ENCODE peak calls at places on chromosomes 12 and 14, in seven cellular contexts. P is GM12891, E is GM12878, K is HepG2, R is SK-N-SH, L is H1, A is K562. H is an unnamed sample.

GRCh38 chr14:92389598-92390126 is 66.7 kb downstream of the SLC24A4 start:
- DNase-seq in R (no peak), K (no peak), P (no peak), A (no peak), L (no peak), E (no peak), H (no peak)

GRCh38 chr14:22908601-22909000 is 10.3 kb downstream of the RBM23 start:
- DNase-seq in E (no peak), K (no peak), R (no peak), A (no peak), L (no peak), P (no peak), H (no peak)

GRCh38 chr14:69358233-69358963 is 39.7 kb downstream of the ERH start:
- DNase-seq in L (no peak), P (no peak), E (no peak), R (no peak), A (no peak), K (no peak), H (no peak)

GRCh38 chr12:67414011-67414715 is 145.0 kb downstream of the CAND1 start:
- DNase-seq in L (no peak), P (no peak), R (peak; percentile 22), K (no peak), E (no peak), A (no peak), H (no peak)

GRCh38 chr12:113853491-113853890 is 112.6 kb downstream of the RBM19 start:
- DNase-seq in K (no peak), L (no peak), A (no peak), R (no peak), E (no peak), P (no peak), H (no peak)

GRCh38 chr12:26037615-26038180 is 79.2 kb downstream of the RASSF8 start:
- DNase-seq in A (no peak), K (no peak), P (no peak), E (no peak), R (no peak), L (no peak), H (no peak)

GRCh38 chr14:54981698-54982097 is 45.2 kb downstream of the WDHD1 start:
- DNase-seq in P (no peak), E (no peak), L (no peak), R (peak; percentile 9), K (no peak), A (no peak), H (no peak)

GRCh38 chr12:67798763-67799162 is 150.2 kb downstream of the DYRK2 start:
- DNase-seq in K (no peak), L (no peak), E (no peak), P (no peak), A (no peak), R (no peak), H (no peak)

GRCh38 chr12:52367876-52368275 is 595 bp upstream of the KRT85 start:
- DNase-seq in P (no peak), L (no peak), A (no peak), E (no peak), K (no peak), R (no peak), H (no peak)

GRCh38 chr14:56515739-56516138 is 63.9 kb upstream of the TMEM260 start:
- DNase-seq in P (no peak), A (no peak), K (no peak), R (no peak), L (no peak), E (no peak), H (no peak)

GRCh38 chr14:50082308-50082742 is 34.0 kb downstream of the VCPKMT start:
- DNase-seq in K (no peak), E (no peak), R (no peak), A (no peak), L (no peak), P (no peak), H (no peak)

GRCh38 chr14:102530828-102531478 is 21.4 kb upstream of the ANKRD9 start:
- DNase-seq in K (no peak), E (no peak), A (peak; percentile 51), L (no peak), P (no peak), R (no peak), H (peak; percentile 11)

GRCh38 chr12:8038659-8039114 is 6.2 kb downstream of the FOXJ2 start:
- DNase-seq in E (no peak), L (no peak), K (no peak), P (no peak), A (peak; percentile 64), R (peak; percentile 72), H (no peak)

GRCh38 chr12:51915003-51915625 is 7.8 kb downstream of the ACVRL1 start:
- DNase-seq in R (peak; percentile 16), P (no peak), E (no peak), L (no peak), A (peak; percentile 46), K (no peak), H (no peak)

GRCh38 chr12:68158427-68158826 is 1.1 kb downstream of the IFNG start:
- DNase-seq in K (no peak), L (no peak), P (no peak), A (peak; percentile 28), E (no peak), R (no peak), H (no peak)

GRCh38 chr12:26238341-26239126 is 43.2 kb downstream of the SSPN start:
- DNase-seq in K (no peak), R (no peak), P (no peak), A (no peak), E (no peak), L (no peak), H (no peak)

GRCh38 chr12:57617942-57618341 is 6.7 kb downstream of the ARHGEF25 start:
- DNase-seq in E (no peak), P (no peak), L (no peak), A (no peak), R (no peak), K (no peak), H (no peak)

GRCh38 chr12:76586764-76587395 is 27.3 kb upstream of the OSBPL8 start:
- DNase-seq in A (peak; percentile 17), R (peak; percentile 16), P (no peak), E (no peak), L (no peak), K (peak; percentile 28), H (no peak)

GRCh38 chr12:132065203-132065602 is 78.9 kb downstream of the DDX51 start:
- DNase-seq in P (no peak), A (no peak), K (no peak), R (no peak), E (no peak), L (no peak), H (no peak)
- TF ChIP-seq TAF1 in P (no peak), A (no peak), K (no peak), R (no peak), E (no peak), L (no peak), H (no peak)

DNA sequence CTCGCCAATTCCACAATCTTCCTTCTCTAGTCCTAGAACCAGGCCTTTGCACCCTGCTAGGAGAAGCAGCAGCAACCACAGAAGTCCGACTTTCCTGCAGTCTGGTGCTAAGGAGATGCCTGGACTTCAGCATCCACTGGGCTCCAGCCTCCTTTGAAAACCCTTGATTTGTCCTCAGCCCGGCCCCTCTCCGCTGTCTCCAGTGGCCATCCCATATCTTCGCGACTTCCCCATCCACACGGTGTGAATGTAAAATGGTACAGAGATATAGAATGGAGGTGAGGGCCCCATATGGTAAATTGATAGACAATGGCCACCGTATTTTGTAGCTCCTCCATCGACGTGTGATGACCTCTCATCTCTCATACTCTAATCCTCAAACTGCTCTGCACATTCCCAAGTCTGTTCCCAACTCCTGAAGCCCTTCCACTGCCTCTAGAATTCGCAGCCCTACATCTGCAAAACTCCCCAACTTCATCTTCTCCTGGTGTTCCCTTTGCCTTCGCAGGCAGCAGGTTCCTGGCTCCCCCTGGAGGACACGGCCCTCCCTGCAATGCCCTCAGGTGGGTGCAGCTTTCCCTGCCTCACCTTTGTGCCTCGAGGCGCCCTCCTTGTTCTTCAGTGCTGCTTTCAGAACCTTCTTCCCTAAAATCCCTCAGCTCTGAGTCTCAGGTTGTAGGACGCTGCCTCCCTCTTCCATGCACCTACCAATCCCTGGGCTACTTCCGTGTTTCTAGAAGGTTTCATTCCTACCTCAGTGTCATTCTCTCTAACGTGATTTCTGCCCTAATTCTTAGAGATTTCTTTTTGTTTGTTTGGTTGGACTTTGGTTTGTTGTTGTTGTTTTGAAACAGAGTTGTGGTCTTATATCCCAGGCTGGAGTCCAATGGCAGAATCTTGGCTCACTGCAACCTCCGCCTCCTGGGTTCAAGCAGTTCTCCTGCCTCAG is 36.7 kb downstream of the TMBIM6 start:
- DNase-seq in A (peak; percentile 78), L (peak; percentile 72), E (no peak), R (no peak), P (no peak), K (peak; percentile 39), H (no peak)
- TF ChIP-seq TAF1 in A (no peak), L (no peak), E (no peak), R (no peak), P (no peak), K (no peak), H (no peak)

DNA sequence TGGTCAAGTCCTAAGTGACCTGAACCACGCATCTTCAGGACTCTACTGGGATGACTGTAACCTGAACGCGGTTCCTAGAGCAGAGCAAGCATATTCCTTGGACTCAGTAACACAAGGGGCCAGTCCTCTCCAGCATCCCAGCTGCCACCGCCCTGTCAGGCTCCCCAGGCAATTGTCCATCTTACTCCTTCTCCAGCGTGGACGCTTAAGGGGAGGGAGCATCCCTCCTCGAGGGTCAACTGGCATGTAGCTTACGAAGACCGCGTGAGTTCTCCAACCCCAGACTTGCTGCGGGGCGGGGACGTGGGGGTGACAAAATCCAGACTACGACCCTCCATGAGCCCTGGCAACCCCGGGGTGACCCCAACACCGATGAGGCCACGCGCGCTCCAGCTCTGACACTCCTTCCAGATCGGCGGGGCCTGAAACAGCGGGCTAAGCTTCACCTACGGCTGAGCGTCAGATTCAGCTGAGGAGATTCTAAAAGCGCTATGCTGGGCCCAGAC is 868 bp upstream of the MTHFD1 start:
- DNase-seq in R (peak; percentile 52), A (peak; percentile 13), K (peak; percentile 10), P (peak; percentile 13), E (no peak), L (no peak), H (no peak)
- TF ChIP-seq TAF1 in R (no peak), A (no peak), K (no peak), P (no peak), E (no peak), L (no peak), H (no peak)

GRCh38 chr12:95393191-95393790 is 80.7 kb upstream of the METAP2 start:
- DNase-seq in L (no peak), K (no peak), P (no peak), R (no peak), A (no peak), E (no peak), H (no peak)

GRCh38 chr12:95385646-95386045 is 88.3 kb upstream of the METAP2 start:
- DNase-seq in K (no peak), A (no peak), E (no peak), P (no peak), R (no peak), L (no peak), H (no peak)

GRCh38 chr12:95390932-95391331 is 83.0 kb upstream of the METAP2 start:
- DNase-seq in A (no peak), E (peak; percentile 20), L (no peak), R (no peak), P (no peak), K (no peak), H (no peak)

GRCh38 chr12:95386056-95386455 is 87.9 kb upstream of the METAP2 start:
- DNase-seq in P (no peak), E (no peak), L (no peak), A (no peak), R (no peak), K (no peak), H (no peak)

DNA sequence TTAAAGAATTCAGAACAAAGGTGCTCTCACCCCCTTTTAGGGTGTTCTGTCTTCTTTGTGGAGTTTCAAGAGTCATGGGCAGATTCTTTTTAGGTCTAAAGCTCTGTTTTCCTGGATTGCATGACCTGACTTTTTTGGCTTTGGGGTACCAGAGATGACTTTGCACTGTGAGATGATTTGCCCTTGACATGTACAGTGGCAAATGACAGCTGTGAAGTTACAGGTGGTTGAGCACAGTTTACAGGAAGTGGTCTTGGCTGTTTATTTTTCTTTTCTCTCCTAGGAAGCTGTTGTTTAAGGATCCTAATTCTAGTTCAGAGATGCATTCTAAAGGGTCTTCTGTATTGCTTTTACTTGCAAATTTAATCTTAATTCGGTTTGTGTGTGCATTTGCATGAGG is 83.8 kb upstream of the METAP2 start:
- DNase-seq in E (peak; percentile 19), R (no peak), L (no peak), A (no peak), K (no peak), P (no peak), H (no peak)
- TF ChIP-seq TAF1 in E (no peak), R (no peak), L (no peak), A (no peak), K (no peak), P (no peak), H (no peak)

H was measured in GM12892.